ENCODE peak calls at places on chromosomes 12 and 14, in seven cellular contexts. One of them, this sample, is unnamed.

GRCh38 chr12:85441025-85441424 is 161.0 kb downstream of the ALX1 start:
- DNase-seq in HCT116: no peak
- DNase-seq in GM23338: no peak
- DNase-seq in MM.1S: no peak
- DNase-seq in PC-3: no peak
- DNase-seq in GM23248: no peak
- DNase-seq in hepatocyte: no peak
- DNase-seq in this sample: no peak

GRCh38 chr12:118783703-118784102 is 197.6 kb upstream of the SRRM4 start:
- DNase-seq in GM23338: no peak
- DNase-seq in hepatocyte: no peak
- DNase-seq in HCT116: no peak
- DNase-seq in MM.1S: no peak
- DNase-seq in GM23248: no peak
- DNase-seq in PC-3: no peak
- DNase-seq in this sample: no peak

GRCh38 chr12:42564540-42564939 is 25.0 kb downstream of the PRICKLE1 start:
- DNase-seq in HCT116: no peak
- DNase-seq in MM.1S: no peak
- DNase-seq in GM23248: peak; percentile 45
- DNase-seq in hepatocyte: no peak
- DNase-seq in PC-3: no peak
- DNase-seq in GM23338: no peak
- DNase-seq in this sample: no peak

GRCh38 chr12:75471928-75472865 is 8.4 kb upstream of the GLIPR1 start:
- DNase-seq in PC-3: no peak
- DNase-seq in hepatocyte: no peak
- DNase-seq in MM.1S: no peak
- DNase-seq in GM23338: no peak
- DNase-seq in GM23248: no peak
- DNase-seq in HCT116: no peak
- DNase-seq in this sample: peak; percentile 94

GRCh38 chr12:82647853-82648252 is 38.9 kb upstream of the TMTC2 start:
- DNase-seq in PC-3: no peak
- DNase-seq in GM23338: no peak
- DNase-seq in MM.1S: no peak
- DNase-seq in GM23248: no peak
- DNase-seq in HCT116: no peak
- DNase-seq in hepatocyte: no peak
- DNase-seq in this sample: no peak

GRCh38 chr14:104226421-104227385 is 88.3 kb downstream of the KIF26A start:
- DNase-seq in hepatocyte: no peak
- DNase-seq in PC-3: no peak
- DNase-seq in GM23338: no peak
- DNase-seq in HCT116: no peak
- DNase-seq in MM.1S: no peak
- DNase-seq in GM23248: no peak
- DNase-seq in this sample: peak; percentile 49

GRCh38 chr12:53251477-53252348 is 16.4 kb upstream of the ESPL1 start:
- DNase-seq in GM23248: peak; percentile 90
- DNase-seq in HCT116: peak; percentile 48
- DNase-seq in GM23338: peak; percentile 90
- DNase-seq in MM.1S: peak; percentile 84
- DNase-seq in hepatocyte: peak; percentile 92
- DNase-seq in PC-3: peak; percentile 80
- DNase-seq in this sample: peak; percentile 90

GRCh38 chr12:103677341-103677740 is 90.3 kb downstream of the STAB2 start:
- DNase-seq in HCT116: no peak
- DNase-seq in GM23338: peak; percentile 37
- DNase-seq in PC-3: peak; percentile 37
- DNase-seq in MM.1S: no peak
- DNase-seq in GM23248: no peak
- DNase-seq in hepatocyte: no peak
- DNase-seq in this sample: no peak

GRCh38 chr14:95218006-95218405 is 60.7 kb upstream of the DICER1 start:
- DNase-seq in GM23248: no peak
- DNase-seq in GM23338: no peak
- DNase-seq in PC-3: no peak
- DNase-seq in hepatocyte: no peak
- DNase-seq in HCT116: no peak
- DNase-seq in MM.1S: no peak
- DNase-seq in this sample: no peak

GRCh38 chr12:109451400-109451799 is 25.7 kb downstream of the KCTD10 start:
- DNase-seq in hepatocyte: no peak
- DNase-seq in GM23338: no peak
- DNase-seq in HCT116: no peak
- DNase-seq in PC-3: no peak
- DNase-seq in GM23248: no peak
- DNase-seq in MM.1S: no peak
- DNase-seq in this sample: no peak

GRCh38 chr14:96082420-96083300 is 43.5 kb downstream of the C14orf132 start:
- DNase-seq in GM23338: no peak
- DNase-seq in PC-3: no peak
- DNase-seq in GM23248: no peak
- DNase-seq in hepatocyte: no peak
- DNase-seq in MM.1S: no peak
- DNase-seq in HCT116: no peak
- DNase-seq in this sample: no peak

GRCh38 chr14:96039633-96040311 is 610 bp downstream of the C14orf132 start:
- DNase-seq in MM.1S: no peak
- DNase-seq in HCT116: no peak
- DNase-seq in PC-3: no peak
- DNase-seq in GM23338: peak; percentile 72
- DNase-seq in GM23248: peak; percentile 64
- DNase-seq in hepatocyte: peak; percentile 38
- DNase-seq in this sample: no peak

GRCh38 chr12:102163383-102163782 is 34.2 kb downstream of the PMCH start:
- DNase-seq in PC-3: no peak
- DNase-seq in GM23338: no peak
- DNase-seq in hepatocyte: no peak
- DNase-seq in GM23248: no peak
- DNase-seq in MM.1S: no peak
- DNase-seq in HCT116: no peak
- DNase-seq in this sample: no peak

GRCh38 chr14:55047301-55048053 is 4.0 kb upstream of the MAPK1IP1L start:
- DNase-seq in GM23338: no peak
- DNase-seq in HCT116: no peak
- DNase-seq in PC-3: no peak
- DNase-seq in GM23248: no peak
- DNase-seq in hepatocyte: no peak
- DNase-seq in MM.1S: no peak
- DNase-seq in this sample: no peak

GRCh38 chr14:75518625-75519024 is 3.6 kb upstream of the BATF start:
- DNase-seq in GM23248: peak; percentile 20
- DNase-seq in MM.1S: peak; percentile 21
- DNase-seq in hepatocyte: no peak
- DNase-seq in HCT116: peak; percentile 12
- DNase-seq in PC-3: peak; percentile 41
- DNase-seq in GM23338: peak; percentile 91
- DNase-seq in this sample: peak; percentile 91

GRCh38 chr14:101150010-101150409 is 246.5 kb upstream of the RTL1 start:
- DNase-seq in GM23338: no peak
- DNase-seq in GM23248: no peak
- DNase-seq in HCT116: no peak
- DNase-seq in PC-3: no peak
- DNase-seq in hepatocyte: no peak
- DNase-seq in MM.1S: no peak
- DNase-seq in this sample: no peak

GRCh38 chr12:119179335-119180021 is 747 bp downstream of the HSPB8 start:
- DNase-seq in PC-3: peak; percentile 75
- DNase-seq in HCT116: peak; percentile 57
- DNase-seq in GM23248: peak; percentile 71
- DNase-seq in MM.1S: no peak
- DNase-seq in GM23338: peak; percentile 83
- DNase-seq in hepatocyte: peak; percentile 83
- DNase-seq in this sample: no peak

GRCh38 chr12:107477946-107478610 is 207.5 kb upstream of the PWP1 start:
- DNase-seq in HCT116: no peak
- DNase-seq in GM23338: no peak
- DNase-seq in MM.1S: no peak
- DNase-seq in hepatocyte: no peak
- DNase-seq in GM23248: peak; percentile 26
- DNase-seq in PC-3: peak; percentile 50
- DNase-seq in this sample: no peak

GRCh38 chr12:43501705-43502104 is 50.3 kb downstream of the ADAMTS20 start:
- DNase-seq in GM23248: peak; percentile 55
- DNase-seq in GM23338: peak; percentile 57
- DNase-seq in PC-3: peak; percentile 47
- DNase-seq in hepatocyte: peak; percentile 21
- DNase-seq in MM.1S: peak; percentile 16
- DNase-seq in HCT116: peak; percentile 36
- DNase-seq in this sample: peak; percentile 64

GRCh38 chr12:89070603-89071002 is 281.7 kb downstream of the DUSP6 start:
- DNase-seq in PC-3: peak; percentile 22
- DNase-seq in hepatocyte: no peak
- DNase-seq in HCT116: no peak
- DNase-seq in GM23338: no peak
- DNase-seq in GM23248: no peak
- DNase-seq in MM.1S: no peak
- DNase-seq in this sample: no peak

GRCh38 chr12:67517181-67517887 is 131.2 kb upstream of the DYRK2 start:
- DNase-seq in hepatocyte: no peak
- DNase-seq in HCT116: peak; percentile 16
- DNase-seq in MM.1S: no peak
- DNase-seq in GM23248: peak; percentile 55
- DNase-seq in GM23338: no peak
- DNase-seq in PC-3: peak; percentile 96
- DNase-seq in this sample: no peak

GRCh38 chr12:78096909-78097597 is 266.4 kb downstream of the NAV3 start:
- DNase-seq in GM23338: no peak
- DNase-seq in HCT116: no peak
- DNase-seq in hepatocyte: peak; percentile 42
- DNase-seq in GM23248: peak; percentile 60
- DNase-seq in MM.1S: no peak
- DNase-seq in PC-3: no peak
- DNase-seq in this sample: no peak

GRCh38 chr14:75119056-75119455 is 7.8 kb downstream of the NEK9 start:
- DNase-seq in GM23338: no peak
- DNase-seq in GM23248: peak; percentile 26
- DNase-seq in PC-3: peak; percentile 16
- DNase-seq in hepatocyte: no peak
- DNase-seq in MM.1S: no peak
- DNase-seq in HCT116: no peak
- DNase-seq in this sample: no peak

GRCh38 chr12:70049596-70050360 is 193.5 kb upstream of the CNOT2 start:
- DNase-seq in MM.1S: peak; percentile 87
- DNase-seq in PC-3: peak; percentile 96
- DNase-seq in hepatocyte: peak; percentile 57
- DNase-seq in HCT116: peak; percentile 44
- DNase-seq in GM23248: no peak
- DNase-seq in GM23338: no peak
- DNase-seq in this sample: peak; percentile 88

GRCh38 chr14:23121401-23121800 is 2.3 kb upstream of the CEBPE start:
- DNase-seq in GM23248: peak; percentile 83
- DNase-seq in HCT116: no peak
- DNase-seq in MM.1S: peak; percentile 65
- DNase-seq in hepatocyte: peak; percentile 70
- DNase-seq in PC-3: peak; percentile 49
- DNase-seq in GM23338: no peak
- DNase-seq in this sample: no peak
- H3K9me2 ChIP-seq in GM23248: no peaks in the 10 kb centered on the region
- H3K9me2 ChIP-seq in HCT116: no peaks in the 10 kb centered on the region
- H3K9me2 ChIP-seq in MM.1S: no peaks in the 10 kb centered on the region
- H3K9me2 ChIP-seq in hepatocyte: no peaks in the 10 kb centered on the region
- H3K9me2 ChIP-seq in PC-3: no peaks in the 10 kb centered on the region
- H3K9me2 ChIP-seq in GM23338: no peaks in the 10 kb centered on the region
- H3K9me2 ChIP-seq in this sample: no peaks in the 10 kb centered on the region

DNA sequence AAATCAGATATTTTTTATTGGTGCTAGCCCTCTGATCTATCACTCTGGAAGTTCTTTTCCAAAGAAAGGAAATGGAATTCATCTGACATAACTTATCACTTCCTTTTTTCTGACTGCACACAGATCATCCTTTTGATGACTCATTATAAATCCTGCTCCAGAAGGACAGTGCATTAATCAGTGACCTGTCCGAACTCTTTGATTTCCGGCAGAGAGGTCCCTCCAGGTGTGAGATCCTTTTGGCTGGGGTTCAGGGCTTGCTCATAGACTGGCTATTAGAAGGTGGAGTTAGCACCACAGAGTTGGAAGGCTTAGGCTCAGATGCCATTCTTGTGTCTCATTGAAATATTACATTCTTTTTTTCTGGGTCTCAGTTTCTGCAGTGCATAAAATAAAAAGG is 328.2 kb downstream of the ZFP36L1 start:
- DNase-seq in HCT116: peak; percentile 94
- DNase-seq in GM23248: peak; percentile 78
- DNase-seq in MM.1S: no peak
- DNase-seq in PC-3: peak; percentile 97
- DNase-seq in hepatocyte: no peak
- DNase-seq in GM23338: no peak
- DNase-seq in this sample: no peak
- H3K9me2 ChIP-seq in HCT116: no peaks in the 10 kb centered on the region
- H3K9me2 ChIP-seq in GM23248: no peaks in the 10 kb centered on the region
- H3K9me2 ChIP-seq in MM.1S: no peaks in the 10 kb centered on the region
- H3K9me2 ChIP-seq in PC-3: no peaks in the 10 kb centered on the region
- H3K9me2 ChIP-seq in hepatocyte: no peaks in the 10 kb centered on the region
- H3K9me2 ChIP-seq in GM23338: peaks cover 9% of the 10 kb centered on the region
- H3K9me2 ChIP-seq in this sample: no peaks in the 10 kb centered on the region

GRCh38 chr12:128766738-128767501 is 56.8 kb downstream of the SLC15A4 start:
- DNase-seq in hepatocyte: no peak
- DNase-seq in GM23248: no peak
- DNase-seq in MM.1S: no peak
- DNase-seq in HCT116: no peak
- DNase-seq in GM23338: no peak
- DNase-seq in PC-3: no peak
- DNase-seq in this sample: no peak

GRCh38 chr12:128761305-128761880 is 62.4 kb downstream of the SLC15A4 start:
- DNase-seq in PC-3: no peak
- DNase-seq in GM23338: no peak
- DNase-seq in MM.1S: no peak
- DNase-seq in HCT116: no peak
- DNase-seq in GM23248: no peak
- DNase-seq in hepatocyte: no peak
- DNase-seq in this sample: no peak

GRCh38 chr12:128767518-128767917 is 56.2 kb downstream of the SLC15A4 start:
- DNase-seq in GM23338: no peak
- DNase-seq in HCT116: no peak
- DNase-seq in GM23248: no peak
- DNase-seq in PC-3: no peak
- DNase-seq in MM.1S: no peak
- DNase-seq in hepatocyte: no peak
- DNase-seq in this sample: no peak

DNA sequence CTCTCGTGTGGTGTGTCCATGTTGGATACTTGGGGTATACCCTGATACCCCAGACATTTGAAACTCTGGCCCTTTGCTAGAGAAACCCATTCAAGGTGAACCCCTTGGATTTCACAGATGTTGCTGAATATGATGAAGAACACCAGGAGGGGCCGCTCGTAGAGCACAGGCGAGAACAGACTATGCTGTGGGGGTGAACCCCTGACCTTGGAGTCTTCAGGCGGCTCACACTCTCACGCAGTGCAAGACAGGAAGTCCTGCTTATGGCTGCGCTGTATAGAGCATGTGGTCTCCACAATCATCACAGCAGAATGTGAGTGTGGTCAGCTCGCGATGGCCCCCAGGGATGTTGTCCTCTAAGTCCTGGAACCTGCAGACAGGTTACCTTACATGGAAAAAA is 60.4 kb downstream of the SLC15A4 start:
- DNase-seq in hepatocyte: no peak
- DNase-seq in GM23338: no peak
- DNase-seq in GM23248: no peak
- DNase-seq in HCT116: no peak
- DNase-seq in MM.1S: no peak
- DNase-seq in PC-3: no peak
- DNase-seq in this sample: no peak
- H3K9me2 ChIP-seq in hepatocyte: no peaks in the 10 kb centered on the region
- H3K9me2 ChIP-seq in GM23338: no peaks in the 10 kb centered on the region
- H3K9me2 ChIP-seq in GM23248: no peaks in the 10 kb centered on the region
- H3K9me2 ChIP-seq in HCT116: no peaks in the 10 kb centered on the region
- H3K9me2 ChIP-seq in MM.1S: no peaks in the 10 kb centered on the region
- H3K9me2 ChIP-seq in PC-3: no peaks in the 10 kb centered on the region
- H3K9me2 ChIP-seq in this sample: no peaks in the 10 kb centered on the region

GRCh38 chr12:92382383-92382878 is 236.8 kb upstream of the BTG1 start:
- DNase-seq in GM23338: no peak
- DNase-seq in PC-3: no peak
- DNase-seq in MM.1S: no peak
- DNase-seq in hepatocyte: no peak
- DNase-seq in GM23248: no peak
- DNase-seq in HCT116: no peak
- DNase-seq in this sample: no peak
- H3K9me2 ChIP-seq in GM23338: peaks cover 2% of the 10 kb centered on the region
- H3K9me2 ChIP-seq in PC-3: no peaks in the 10 kb centered on the region
- H3K9me2 ChIP-seq in MM.1S: no peaks in the 10 kb centered on the region
- H3K9me2 ChIP-seq in hepatocyte: no peaks in the 10 kb centered on the region
- H3K9me2 ChIP-seq in GM23248: no peaks in the 10 kb centered on the region
- H3K9me2 ChIP-seq in HCT116: no peaks in the 10 kb centered on the region
- H3K9me2 ChIP-seq in this sample: no peaks in the 10 kb centered on the region

This sample was measured in Karpas-422.